ENCODE peak calls at places on chromosomes 16 and 17, in ten cellular contexts. P is fibroblast of pulmonary artery; S is iPS DF 6.9; H is anterior cingulate cortex; I is GM06990; Z is left cardiac atrium; U is HepG2; K is cardiac muscle cell; J is effector CD4-positive, alpha-beta T cell; F is NCI-H146. X is an unnamed sample.

GRCh38 chr17:56471661-56472060 is 121.8 kb upstream of the NOG start:
- DNase-seq in P (no peak), S (no peak), H (no peak), I (no peak), Z (no peak), U (no peak), K (no peak), J (no peak), F (no peak), X (no peak)

GRCh38 chr16:1089439-1089821 is 6.6 kb downstream of the C1QTNF8 start:
- DNase-seq in P (no peak), S (no peak), H (no peak), I (no peak), Z (no peak), U (no peak), K (no peak), J (no peak), F (no peak), X (no peak)

GRCh38 chr17:81906476-81907218 is 4.6 kb downstream of the PCYT2 start:
- DNase-seq in P (no peak), S (no peak), H (no peak), I (no peak), Z (no peak), U (no peak), K (no peak), J (no peak), F (peak; percentile 12), X (no peak)

GRCh38 chr17:79769596-79770520 is 8.1 kb upstream of the CBX2 start:
- DNase-seq in P (no peak), S (no peak), H (no peak), I (no peak), Z (no peak), U (no peak), K (no peak), J (no peak), F (no peak), X (no peak)

GRCh38 chr16:9003763-9004162 is 40.1 kb upstream of the USP7 start:
- DNase-seq in P (no peak), S (no peak), H (no peak), I (no peak), Z (no peak), U (no peak), K (no peak), J (no peak), F (peak; percentile 14), X (no peak)

GRCh38 chr17:48484850-48485249 is 46.0 kb downstream of the HOXB1 start:
- DNase-seq in P (no peak), S (no peak), H (no peak), I (no peak), Z (no peak), U (no peak), K (no peak), J (no peak), F (no peak), X (no peak)

GRCh38 chr17:28177351-28177750 is 134.9 kb downstream of the NLK start:
- DNase-seq in P (no peak), S (no peak), H (no peak), I (no peak), Z (no peak), U (no peak), K (no peak), J (no peak), F (no peak), X (no peak)

GRCh38 chr17:63495471-63495870 is 18.6 kb downstream of the ACE start:
- DNase-seq in P (no peak), S (no peak), H (no peak), I (no peak), Z (no peak), U (no peak), K (no peak), J (no peak), F (no peak), X (no peak)

GRCh38 chr17:34763727-34764665 is 184.6 kb downstream of the TMEM132E start:
- DNase-seq in P (no peak), S (no peak), H (no peak), I (no peak), Z (no peak), U (no peak), K (no peak), J (no peak), F (no peak), X (no peak)

GRCh38 chr17:17849147-17849820 is 12.5 kb upstream of the SREBF1 start:
- DNase-seq in P (peak; percentile 41), S (no peak), H (peak; percentile 31), I (peak; percentile 52), Z (peak; percentile 84), U (peak; percentile 66), K (peak; percentile 76), J (peak; percentile 66), F (peak; percentile 58), X (no peak)

GRCh38 chr17:79036609-79037008 is 12.6 kb downstream of the C1QTNF1 start:
- DNase-seq in P (peak; percentile 96), S (no peak), H (no peak), I (no peak), Z (no peak), U (no peak), K (peak; percentile 93), J (no peak), F (no peak), X (no peak)

GRCh38 chr16:57380671-57381462 is 8.6 kb downstream of the CX3CL1 start:
- DNase-seq in P (peak; percentile 51), S (no peak), H (no peak), I (no peak), Z (no peak), U (no peak), K (peak; percentile 62), J (no peak), F (no peak), X (no peak)